ENCODE peak calls at places on chromosomes 13 and 19, in six cellular contexts. E is H9, I is Calu3, V is fibroblast of lung, N is GM23338, W is fibroblast of mammary gland. G is an unnamed sample.

GRCh38 chr13:109567315-109567714 is 219.1 kb downstream of the IRS2 start:
- DNase-seq in E (no peak), W (peak), N (no peak), I (no peak), V (peak), G (no peak)

GRCh38 chr19:3404324-3405260 is 38.2 kb downstream of the NFIC start:
- DNase-seq in W (peak), E (no peak), N (peak), V (peak), I (no peak), G (peak)

GRCh38 chr13:48121733-48122132 is 26.8 kb upstream of the MED4 start:
- DNase-seq in E (no peak), W (no peak), N (no peak), V (no peak), I (no peak), G (no peak)

GRCh38 chr13:23598371-23598770 is 28.2 kb downstream of the TNFRSF19 start:
- DNase-seq in I (no peak), W (peak), N (no peak), E (no peak), V (no peak), G (no peak)

GRCh38 chr13:26051231-26052135 is at the start of gene SHISA2:
- DNase-seq in W (peak), I (peak), V (peak), N (peak), E (peak), G (no peak)

GRCh38 chr19:2983351-2984195 is 6.2 kb downstream of the TLE6 start:
- DNase-seq in N (peak), I (peak), V (peak), W (peak), E (peak), G (no peak)

GRCh38 chr13:61013782-61014181 is 401.9 kb downstream of the PCDH20 start:
- DNase-seq in N (no peak), W (no peak), I (no peak), V (no peak), E (no peak), G (no peak)

GRCh38 chr19:38134538-38135149 is 89.4 kb downstream of the DPF1 start:
- DNase-seq in I (peak), V (peak), E (peak), W (peak), N (peak), G (peak)

GRCh38 chr13:47628666-47629065 is 372.4 kb downstream of the SUCLA2 start:
- DNase-seq in N (no peak), E (no peak), I (no peak), V (no peak), W (peak), G (peak)

GRCh38 chr13:106580551-106580950 is 12.6 kb upstream of the ARGLU1 start:
- DNase-seq in I (no peak), V (no peak), W (no peak), E (no peak), N (no peak), G (no peak)

GRCh38 chr19:52453324-52454094 is at the start of gene ZNF578:
- DNase-seq in I (no peak), N (peak), V (peak), E (no peak), W (peak), G (peak)

GRCh38 chr19:2291185-2291751 is 9.3 kb upstream of the PEAK3 start:
- DNase-seq in W (no peak), I (peak), V (no peak), E (peak), N (peak), G (no peak)

GRCh38 chr13:99470027-99470426 is 31.2 kb upstream of the TM9SF2 start:
- DNase-seq in W (no peak), E (no peak), V (no peak), I (no peak), N (no peak), G (no peak)

GRCh38 chr19:46904114-46905060 is 43.6 kb downstream of the ARHGAP35 start:
- DNase-seq in V (peak), W (peak), I (no peak), N (peak), E (no peak), G (peak)

GRCh38 chr19:2922987-2923386 is 21.8 kb downstream of the ZNF77 start:
- DNase-seq in V (no peak), I (no peak), N (peak), E (peak), W (no peak), G (peak)

GRCh38 chr13:41962994-41963393 is 2.1 kb upstream of the VWA8 start:
- DNase-seq in V (peak), W (no peak), E (no peak), N (no peak), I (no peak), G (no peak)

GRCh38 chr13:95239293-95239692 is 62.0 kb downstream of the ABCC4 start:
- DNase-seq in I (no peak), E (no peak), W (no peak), V (peak), N (no peak), G (no peak)

GRCh38 chr13:99203601-99204579 is 3.2 kb downstream of the UBAC2 start:
- DNase-seq in V (no peak), I (no peak), N (no peak), E (no peak), W (no peak), G (no peak)

GRCh38 chr13:35978607-35979316 is 152.4 kb downstream of the DCLK1 start:
- DNase-seq in W (peak), I (peak), V (peak), N (peak), E (no peak), G (peak)

GRCh38 chr19:18814063-18814462 is 17.7 kb upstream of the UPF1 start:
- DNase-seq in E (no peak), I (no peak), N (no peak), V (peak), W (peak), G (no peak)
- TF ChIP-seq CTCF in E (no peak), I (no peak), N (no peak), V (peak), W (no peak), G (no peak)

DNA sequence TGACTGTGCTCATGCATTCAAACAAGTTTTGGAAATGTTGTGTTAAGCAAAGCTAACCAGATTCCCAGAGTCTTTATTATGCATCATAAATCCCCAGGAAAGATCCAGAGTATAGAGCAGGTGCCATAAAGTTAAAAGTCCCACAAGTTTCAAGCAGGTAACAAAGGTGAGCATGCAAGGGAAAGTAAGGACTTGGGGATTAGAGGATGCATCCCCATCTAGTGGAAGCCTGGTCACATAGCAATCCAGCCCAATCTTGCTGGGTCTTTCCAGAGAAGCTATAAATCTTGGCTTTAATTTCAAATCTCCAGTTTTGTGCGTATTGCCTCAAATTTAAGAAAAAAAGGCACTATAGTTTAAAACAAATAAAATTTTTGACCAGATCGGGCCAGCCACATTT is 72.7 kb downstream of the ZNF254 start:
- DNase-seq in W (peak), V (peak), E (no peak), I (no peak), N (peak), G (no peak)
- TF ChIP-seq CTCF in W (peak), V (peak), E (peak), I (peak), N (peak), G (peak)

DNA sequence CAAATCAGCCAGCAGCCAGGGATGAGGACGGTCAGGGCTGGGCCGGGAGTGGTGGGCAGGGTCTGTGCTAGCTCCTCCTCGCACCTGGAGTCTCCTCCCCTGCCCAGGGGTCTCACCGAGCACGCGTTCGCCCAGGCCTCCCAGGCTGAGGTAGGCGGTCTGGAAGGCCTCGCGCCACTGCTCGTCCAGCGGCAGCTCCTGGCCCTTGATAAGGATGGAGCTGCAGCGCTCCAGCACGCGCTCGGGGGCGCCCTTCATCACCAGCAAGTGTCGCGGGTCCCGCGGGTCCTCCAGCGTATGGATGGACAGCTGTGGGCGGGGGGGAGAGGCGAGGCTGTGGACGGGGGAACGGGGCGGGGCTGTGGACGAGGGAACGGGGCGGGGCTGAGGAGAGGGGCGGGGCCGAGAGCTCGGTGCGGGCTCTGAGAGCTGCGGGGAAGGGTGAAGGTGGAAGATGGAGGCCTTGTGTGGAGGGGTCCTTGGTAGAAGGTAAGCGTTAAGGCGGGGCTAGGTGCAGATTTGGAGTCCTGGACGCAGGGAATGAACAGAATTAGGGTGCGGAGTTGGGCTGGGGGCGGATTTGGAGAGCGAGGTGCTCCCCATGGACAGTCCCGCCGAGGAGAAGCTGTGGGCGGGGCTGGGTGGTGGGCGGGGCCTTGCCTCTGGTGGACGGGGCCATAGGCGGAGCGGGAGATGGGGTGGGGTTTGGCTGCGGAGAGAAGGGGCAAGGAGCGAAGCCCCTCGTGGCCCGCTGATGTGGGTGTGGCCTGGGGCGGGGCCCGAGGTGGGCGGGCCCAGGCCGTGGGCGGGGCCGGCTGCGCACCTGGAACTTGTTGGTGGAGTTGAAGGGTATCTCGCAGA is 5.7 kb downstream of the ATP4A start:
- DNase-seq in I (peak), N (peak), V (peak), W (peak), E (peak), G (no peak)
- TF ChIP-seq CTCF in I (no peak), N (no peak), V (no peak), W (no peak), E (peak), G (no peak)

GRCh38 chr19:43928820-43929219 is 6.3 kb downstream of the ZNF45 start:
- DNase-seq in N (no peak), I (no peak), V (no peak), W (no peak), E (no peak), G (no peak)

GRCh38 chr19:43936219-43936618 is 1.1 kb upstream of the ZNF45 start:
- DNase-seq in V (no peak), I (no peak), N (peak), W (no peak), E (no peak), G (no peak)

GRCh38 chr19:43939557-43940260 is 4.6 kb upstream of the ZNF45 start:
- DNase-seq in V (no peak), I (no peak), W (no peak), N (no peak), E (no peak), G (no peak)

GRCh38 chr19:43934985-43935708 is at the start of gene ZNF45:
- DNase-seq in E (peak), I (peak), N (peak), V (peak), W (peak), G (peak)

GRCh38 chr19:43934055-43934984 is 762 bp downstream of the ZNF45 start:
- DNase-seq in V (no peak), W (peak), I (no peak), E (no peak), N (peak), G (peak)
- TF ChIP-seq CTCF in V (no peak), W (no peak), I (no peak), E (peak), N (no peak), G (peak)

DNA sequence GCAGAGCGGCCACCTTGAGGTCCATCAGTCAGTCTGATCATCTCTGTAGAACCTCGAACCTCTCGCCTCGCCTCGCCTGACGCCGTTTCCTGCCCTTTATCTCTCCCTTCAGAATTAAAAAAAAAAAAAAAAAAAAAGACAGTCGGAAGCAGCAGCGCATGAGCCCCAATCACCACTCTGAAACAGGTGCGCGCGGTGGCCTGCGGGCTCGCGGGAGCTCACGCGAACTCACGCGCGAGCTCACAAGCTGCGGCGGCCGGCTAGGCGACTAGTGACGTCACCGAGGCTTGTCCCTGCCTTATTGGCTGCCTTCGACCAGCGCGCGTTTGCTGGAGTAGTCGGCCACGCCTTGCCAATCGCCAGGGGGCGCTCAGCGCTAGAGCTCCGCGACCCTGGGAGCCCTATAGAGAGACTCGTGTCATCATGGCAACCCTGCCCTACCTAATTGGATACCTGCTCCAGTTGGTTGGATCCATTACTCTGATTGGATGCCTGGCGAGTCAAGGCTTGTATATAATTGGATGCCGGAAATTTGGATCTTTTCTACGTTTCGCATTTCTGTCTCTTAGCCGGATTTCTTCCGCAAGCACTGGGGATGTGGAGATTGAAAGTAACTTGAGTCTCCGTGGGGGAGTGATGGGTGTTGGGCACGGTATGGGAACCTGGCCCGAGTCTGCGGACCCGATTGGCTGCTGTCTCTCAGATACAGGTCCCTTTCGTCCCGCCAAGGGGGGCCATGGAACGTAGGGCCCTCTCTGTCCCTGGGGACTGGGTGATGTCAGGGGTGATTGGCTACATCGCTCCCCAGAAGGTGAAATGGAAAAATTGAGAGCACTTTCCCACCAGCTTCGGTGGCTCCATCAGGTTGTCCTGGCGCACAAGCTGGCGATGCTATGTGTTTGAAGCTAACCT is 31.6 kb downstream of the SYT3 start:
- DNase-seq in W (peak), I (no peak), N (peak), E (peak), V (peak), G (peak)
- TF ChIP-seq CTCF in W (peak), I (no peak), N (peak), E (peak), V (peak), G (peak)

DNA sequence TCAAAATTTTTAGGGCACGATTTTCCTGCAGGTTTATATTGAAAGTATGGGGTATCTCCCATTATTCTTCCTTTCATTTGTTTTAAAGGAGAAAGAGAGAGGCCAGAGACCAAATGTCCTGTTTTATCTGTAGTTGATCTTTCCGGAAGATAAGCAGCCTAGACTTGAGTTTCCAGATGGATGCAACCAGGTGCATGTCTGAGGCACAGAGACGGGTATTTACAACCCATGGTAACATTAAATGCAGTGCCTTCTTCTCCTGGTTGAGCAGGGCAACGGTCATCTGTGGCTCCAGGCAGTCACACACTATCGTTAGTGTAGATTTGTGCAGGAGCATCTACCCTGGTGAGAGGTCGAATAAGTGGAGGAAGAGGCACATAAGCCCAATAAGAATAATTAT is 1507.1 kb downstream of the UQCRFS1 start:
- DNase-seq in I (no peak), W (no peak), E (no peak), N (no peak), V (no peak), G (no peak)
- TF ChIP-seq CTCF in I (no peak), W (no peak), E (no peak), N (no peak), V (no peak), G (no peak)

GRCh38 chr13:33262997-33263396 is 22.6 kb downstream of the STARD13 start:
- DNase-seq in N (no peak), E (no peak), I (no peak), W (no peak), V (no peak), G (no peak)
- TF ChIP-seq CTCF in N (no peak), E (no peak), I (no peak), W (peak), V (no peak), G (peak)

DNA sequence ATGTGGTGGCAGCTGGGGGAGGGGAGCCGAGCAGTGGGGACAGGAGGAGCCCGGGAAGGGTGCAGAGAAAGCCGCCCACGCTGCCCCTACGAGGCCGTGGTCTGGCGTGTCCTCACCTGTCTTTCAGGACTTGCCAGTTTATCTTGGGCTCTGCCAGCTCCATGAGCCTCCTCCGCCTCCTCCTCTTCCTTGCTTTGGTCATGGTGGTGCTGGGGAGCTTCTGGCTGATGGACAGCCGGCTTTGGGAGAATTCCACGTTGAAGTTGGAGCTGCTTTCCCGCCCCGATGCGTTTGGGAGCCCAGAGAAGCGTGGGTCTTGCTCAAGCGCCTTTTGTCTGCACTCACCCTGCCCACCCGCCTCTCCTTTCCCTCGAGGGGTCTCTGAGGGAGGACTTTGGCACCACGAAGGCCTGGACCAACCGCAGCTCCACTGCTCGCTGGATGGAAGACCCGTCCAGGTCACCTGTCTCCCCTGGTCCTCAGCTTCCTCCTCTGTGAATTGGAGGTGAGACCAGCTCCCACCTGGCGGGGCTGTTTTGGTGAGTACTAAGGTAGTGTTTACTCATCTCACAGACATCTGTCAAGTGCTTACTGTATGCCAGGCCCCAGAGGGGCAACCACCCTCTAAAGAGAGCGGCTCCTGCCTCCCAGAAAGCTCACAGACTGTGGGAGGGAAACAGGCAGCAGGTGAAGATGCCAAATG is 29.7 kb upstream of the MIER2 start:
- DNase-seq in N (no peak), E (no peak), W (no peak), I (no peak), V (no peak), G (no peak)
- TF ChIP-seq CTCF in N (no peak), E (no peak), W (no peak), I (no peak), V (no peak), G (no peak)

G was measured in HFFc6.